ENCODE peak calls at places on chromosomes 13 and 19, in six cellular contexts. E, C, B, S, G and N are unnamed samples.

GRCh38 chr13:113862766-113863510 is 938 bp downstream of the GAS6 start:
- DNase-seq in E (peak; percentile 68), C (peak; percentile 82), S (no peak), G (peak; percentile 81), B (no peak), N (peak; percentile 82)

GRCh38 chr13:66477816-66478215 is 752.3 kb downstream of the PCDH9 start:
- DNase-seq in S (no peak), E (no peak), B (no peak), C (no peak), G (no peak), N (no peak)

GRCh38 chr19:41325947-41326706 is 16.2 kb downstream of the CCDC97 start:
- DNase-seq in G (peak; percentile 49), B (no peak), C (peak; percentile 80), S (no peak), E (no peak), N (peak; percentile 84)

GRCh38 chr13:113758651-113759524 is at the start of gene TMEM255B:
- DNase-seq in B (peak; percentile 32), C (peak; percentile 93), G (peak; percentile 90), E (peak; percentile 89), S (peak; percentile 44), N (peak; percentile 95)

GRCh38 chr19:2700660-2701360 is 1.7 kb downstream of the GNG7 start:
- DNase-seq in G (no peak), B (no peak), C (no peak), E (no peak), S (no peak), N (no peak)

GRCh38 chr19:42313096-42313839 is at the start of gene TMEM145:
- DNase-seq in E (no peak), B (no peak), G (no peak), S (no peak), C (no peak), N (peak; percentile 84)

GRCh38 chr19:50994129-50994528 is 7.3 kb downstream of the KLK8 start:
- DNase-seq in G (no peak), S (no peak), E (no peak), C (no peak), B (no peak), N (peak; percentile 59)

GRCh38 chr13:26538363-26539317 is 18.8 kb upstream of the WASF3 start:
- DNase-seq in B (no peak), S (no peak), C (no peak), E (no peak), G (no peak), N (no peak)

GRCh38 chr13:78630509-78630908 is 27.2 kb upstream of the POU4F1 start:
- DNase-seq in G (no peak), C (no peak), S (no peak), E (no peak), B (no peak), N (no peak)

GRCh38 chr19:18647807-18648206 is 11.0 kb downstream of the KLHL26 start:
- DNase-seq in B (no peak), E (no peak), G (no peak), C (no peak), S (no peak), N (no peak)

GRCh38 chr19:18650048-18650435 is 13.2 kb downstream of the KLHL26 start:
- DNase-seq in G (peak; percentile 80), C (no peak), E (peak; percentile 58), B (no peak), S (no peak), N (peak; percentile 85)

GRCh38 chr19:18648971-18649310 is 12.1 kb downstream of the KLHL26 start:
- DNase-seq in C (peak; percentile 91), G (no peak), E (no peak), S (no peak), B (no peak), N (peak; percentile 49)

GRCh38 chr19:18650468-18651001 is 13.7 kb downstream of the KLHL26 start:
- DNase-seq in C (peak; percentile 99), E (peak; percentile 82), S (no peak), B (no peak), G (peak; percentile 82), N (peak; percentile 66)

DNA sequence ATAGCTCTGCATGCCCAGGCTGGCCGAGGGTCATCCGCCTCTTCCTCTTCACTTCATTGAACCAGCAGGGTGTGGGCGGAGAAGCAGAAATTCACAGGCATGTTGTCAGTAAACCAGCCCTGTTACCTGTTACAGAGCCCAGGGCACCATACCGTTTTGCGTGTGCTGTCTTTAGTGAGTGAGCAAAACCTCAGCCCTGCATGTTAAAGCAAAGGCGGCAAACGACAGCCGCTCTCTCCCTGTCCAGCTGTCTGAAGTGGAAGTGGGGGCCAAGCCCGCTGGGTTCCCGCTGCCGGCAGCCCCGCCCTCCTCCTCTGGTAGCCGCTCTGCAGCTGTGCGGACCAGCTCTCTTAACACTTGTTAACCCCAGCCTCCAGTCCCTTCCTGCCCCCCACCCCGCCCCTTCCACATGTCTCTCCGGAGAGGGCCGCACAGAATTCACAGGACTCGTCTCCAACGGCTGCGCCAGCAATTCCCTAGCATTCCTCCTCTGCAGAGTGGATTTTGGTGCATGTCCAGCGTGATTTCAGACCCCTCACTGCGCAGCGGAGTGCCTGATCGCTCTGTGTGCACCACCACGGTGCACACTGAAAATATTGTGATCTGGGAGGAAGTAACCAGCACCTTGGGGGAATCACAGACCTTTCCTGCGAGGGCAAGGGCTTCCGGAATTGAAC is 12.7 kb downstream of the KLHL26 start:
- DNase-seq in B (no peak), S (no peak), E (peak; percentile 86), G (peak; percentile 86), C (peak; percentile 92), N (peak; percentile 82)
- H3K27ac ChIP-seq in B (peak overlapping the region; percentile 86), S (no peak overlapping the region), E (peak overlapping the region; percentile 92), G (peak overlapping the region; percentile 97), C (peak overlapping the region; percentile 96), N (peak overlapping the region; percentile 85)

GRCh38 chr13:52994865-52995264 is 33.7 kb upstream of the OLFM4 start:
- DNase-seq in E (no peak), S (no peak), B (no peak), C (no peak), G (no peak), N (no peak)
- H3K27ac ChIP-seq in E (no peak overlapping the region), S (no peak overlapping the region), B (no peak overlapping the region), C (no peak overlapping the region), G (no peak overlapping the region), N (no peak overlapping the region)

GRCh38 chr13:110890279-110891150 is 24.4 kb downstream of the ANKRD10 start:
- DNase-seq in E (no peak), B (no peak), G (no peak), S (no peak), C (no peak), N (no peak)
- H3K27ac ChIP-seq in E (no peak overlapping the region), B (no peak overlapping the region), G (no peak overlapping the region), S (no peak overlapping the region), C (no peak overlapping the region), N (no peak overlapping the region)

GRCh38 chr19:797528-798414 is 519 bp downstream of the PTBP1 start:
- DNase-seq in C (peak; percentile 94), G (peak; percentile 94), E (peak; percentile 91), S (peak; percentile 82), B (peak; percentile 56), N (peak; percentile 92)
- H3K27ac ChIP-seq in C (peak overlapping the region; percentile 98), G (peak overlapping the region; percentile 100), E (peak overlapping the region; percentile 100), S (peak overlapping the region; percentile 75), B (peak overlapping the region; percentile 100), N (peak overlapping the region; percentile 98)

GRCh38 chr13:39874331-39875055 is 219.0 kb downstream of the COG6 start:
- DNase-seq in G (no peak), E (no peak), S (no peak), B (no peak), C (no peak), N (no peak)
- H3K27ac ChIP-seq in G (no peak overlapping the region), E (peak overlapping the region; percentile 48), S (no peak overlapping the region), B (peak overlapping the region; percentile 52), C (no peak overlapping the region), N (no peak overlapping the region)

GRCh38 chr13:28641600-28641926 is 17.4 kb upstream of the POMP start:
- DNase-seq in B (no peak), G (no peak), C (no peak), E (no peak), S (no peak), N (no peak)
- H3K27ac ChIP-seq in B (peak overlapping the region; percentile 3), G (peak overlapping the region; percentile 70), C (peak overlapping the region; percentile 61), E (peak overlapping the region; percentile 83), S (no peak overlapping the region), N (no peak overlapping the region)